ENCODE peak calls at places on chromosomes 1 and 21, in four cellular contexts. I is IMR-90, A is H9, U is H1. Z is an unnamed sample.

GRCh38 chr21:43716376-43717165 is 2.4 kb upstream of the PDXK start:
- DNase-seq in I (peak; percentile 36), A (no peak), U (no peak), Z (no peak)

GRCh38 chr1:188867614-188868013 is 1610.0 kb downstream of the BRINP3 start:
- DNase-seq in I (no peak), A (no peak), U (no peak), Z (no peak)

GRCh38 chr21:32772281-32773047 is 909 bp upstream of the PAXBP1 start:
- DNase-seq in I (peak; percentile 20), A (no peak), U (no peak), Z (peak; percentile 20)

GRCh38 chr1:17891205-17892110 is 136.3 kb downstream of the ACTL8 start:
- DNase-seq in I (no peak), A (peak; percentile 18), U (no peak), Z (no peak)

GRCh38 chr1:217482356-217483102 is 148.4 kb downstream of the GPATCH2 start:
- DNase-seq in I (peak; percentile 93), A (no peak), U (no peak), Z (no peak)

GRCh38 chr1:161081519-161081918 is 7.8 kb downstream of the NECTIN4 start:
- DNase-seq in I (no peak), A (no peak), U (no peak), Z (no peak)

GRCh38 chr1:197774691-197775281 is 494 bp downstream of the DENND1B start:
- DNase-seq in I (peak; percentile 41), A (peak; percentile 42), U (peak; percentile 66), Z (peak; percentile 31)

GRCh38 chr1:85576642-85577420 is 3.7 kb upstream of the CCN1 start:
- DNase-seq in I (peak; percentile 88), A (peak; percentile 83), U (peak; percentile 91), Z (peak; percentile 96)

GRCh38 chr1:155006601-155007101 is 4.0 kb downstream of the ZBTB7B start:
- DNase-seq in I (no peak), A (no peak), U (no peak), Z (peak; percentile 74)
- H4K5ac ChIP-seq in I (no peak overlapping the region), A (no peak overlapping the region), U (no peak overlapping the region), Z (no peak overlapping the region)

GRCh38 chr1:115727706-115728249 is 40.7 kb downstream of the CASQ2 start:
- DNase-seq in I (peak; percentile 75), A (no peak), U (no peak), Z (peak; percentile 48)

GRCh38 chr1:115723756-115724155 is 44.8 kb downstream of the CASQ2 start:
- DNase-seq in I (no peak), A (no peak), U (no peak), Z (no peak)

GRCh38 chr1:115726161-115726560 is 42.4 kb downstream of the CASQ2 start:
- DNase-seq in I (no peak), A (no peak), U (no peak), Z (no peak)

GRCh38 chr1:115725600-115725999 is 42.9 kb downstream of the CASQ2 start:
- DNase-seq in I (no peak), A (no peak), U (no peak), Z (no peak)

DNA sequence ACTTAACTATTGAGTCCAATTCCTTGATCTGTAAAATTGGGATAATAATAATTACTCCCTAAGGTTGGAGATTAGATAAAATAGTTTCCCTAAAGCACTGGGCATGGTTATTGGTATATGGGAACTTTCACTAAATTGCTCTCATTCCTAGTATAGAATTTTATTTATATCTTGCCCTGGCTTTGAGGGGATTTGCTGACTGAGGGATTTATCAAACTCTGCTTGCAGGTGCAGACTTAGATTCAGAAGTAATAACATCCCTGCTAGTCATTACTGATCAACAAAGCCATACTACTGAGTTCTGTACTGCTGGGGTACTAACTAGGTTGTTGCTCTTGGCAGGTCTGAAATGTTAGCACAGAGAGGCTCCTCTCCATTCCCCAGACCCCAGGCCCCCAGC is 41.9 kb downstream of the CASQ2 start:
- DNase-seq in I (no peak), A (no peak), U (no peak), Z (no peak)
- H4K5ac ChIP-seq in I (no peak overlapping the region), A (no peak overlapping the region), U (no peak overlapping the region), Z (no peak overlapping the region)

DNA sequence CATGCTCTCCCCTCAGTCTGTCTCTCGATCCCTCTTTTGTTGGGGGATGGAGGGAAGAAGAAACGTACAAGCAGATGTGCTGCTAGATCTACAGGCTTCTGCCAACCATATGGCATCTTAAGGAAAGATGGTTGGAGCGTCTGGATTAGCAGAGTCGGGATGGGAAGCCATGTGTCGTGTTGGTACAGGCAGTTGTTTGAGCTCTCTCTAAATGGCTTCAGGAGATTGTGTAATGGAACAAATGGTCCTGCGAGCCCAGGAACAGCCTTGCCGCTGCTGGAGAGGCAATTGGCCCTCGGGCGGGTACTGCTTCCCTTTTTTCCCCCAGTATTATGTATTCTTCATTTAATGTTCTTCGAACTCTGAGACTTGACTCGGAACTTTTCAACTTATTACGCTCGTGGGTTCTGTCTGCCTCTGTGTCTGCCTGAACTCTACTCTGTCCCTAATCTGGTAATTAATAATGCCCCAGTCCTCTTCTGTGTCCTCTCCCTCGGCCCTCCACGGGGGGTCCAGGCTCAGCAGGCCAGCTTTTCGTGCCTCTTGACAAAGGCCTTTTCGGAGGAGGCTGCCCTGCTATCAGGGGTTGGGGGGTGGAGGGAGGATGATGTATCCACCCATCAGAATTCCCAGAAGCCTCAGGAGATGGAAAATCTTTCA is 215.3 kb downstream of the SDCCAG8 start:
- DNase-seq in I (no peak), A (no peak), U (no peak), Z (peak; percentile 45)
- H4K5ac ChIP-seq in I (no peak overlapping the region), A (no peak overlapping the region), U (no peak overlapping the region), Z (no peak overlapping the region)

GRCh38 chr1:154599658-154600057 is 8.3 kb downstream of the ADAR start:
- DNase-seq in I (peak; percentile 60), A (no peak), U (no peak), Z (peak; percentile 18)

GRCh38 chr1:154595621-154596020 is 12.4 kb downstream of the ADAR start:
- DNase-seq in I (peak; percentile 87), A (no peak), U (no peak), Z (no peak)

GRCh38 chr1:154603317-154603716 is 4.7 kb downstream of the ADAR start:
- DNase-seq in I (no peak), A (no peak), U (no peak), Z (no peak)

GRCh38 chr1:154594811-154595210 is 13.2 kb downstream of the ADAR start:
- DNase-seq in I (no peak), A (no peak), U (no peak), Z (no peak)

GRCh38 chr1:154598871-154599635 is 8.9 kb downstream of the ADAR start:
- DNase-seq in I (peak; percentile 53), A (no peak), U (no peak), Z (peak; percentile 74)
- H4K5ac ChIP-seq in I (no peak overlapping the region), A (no peak overlapping the region), U (no peak overlapping the region), Z (no peak overlapping the region)

DNA sequence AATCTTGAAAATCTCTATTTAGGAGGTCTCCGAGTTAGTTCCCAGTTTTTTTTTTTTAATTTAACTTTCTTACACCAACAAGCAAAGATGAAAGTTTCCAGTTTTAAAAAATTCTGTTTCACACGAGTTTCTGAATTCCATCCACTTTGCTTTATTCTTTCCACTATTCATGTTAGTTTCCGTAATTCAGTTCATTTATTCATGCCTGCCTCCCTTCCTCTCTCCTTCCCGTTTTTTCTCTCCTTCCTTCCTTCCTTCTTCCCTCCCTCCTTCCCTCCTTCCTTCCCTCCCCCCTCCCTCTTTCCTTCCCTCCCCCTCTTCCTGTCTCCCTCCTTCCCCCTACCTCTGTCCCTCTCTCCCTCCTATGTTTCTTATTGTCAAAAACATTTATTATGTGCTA is 22.3 kb downstream of the ADGRL2 start:
- DNase-seq in I (no peak), A (no peak), U (no peak), Z (no peak)
- H4K5ac ChIP-seq in I (no peak overlapping the region), A (no peak overlapping the region), U (no peak overlapping the region), Z (no peak overlapping the region)

GRCh38 chr21:35527358-35527757 is 478.3 kb upstream of the RUNX1 start:
- DNase-seq in I (no peak), A (no peak), U (no peak), Z (no peak)
- H4K5ac ChIP-seq in I (no peak overlapping the region), A (no peak overlapping the region), U (no peak overlapping the region), Z (no peak overlapping the region)

Z was measured in mesendoderm.